ENCODE peak calls at places on chromosomes 4 and X, in six cellular contexts. W, Y, F, S, R and E are unnamed samples.

GRCh38 chrX:126448681-126449080 is 103.9 kb downstream of the DCAF12L1 start:
- DNase-seq in R (no peak), F (no peak), Y (no peak), S (no peak), W (no peak), E (no peak)

GRCh38 chrX:71989768-71990167 is 79.1 kb downstream of the NHSL2 start:
- DNase-seq in R (peak), Y (no peak), W (peak), F (no peak), S (no peak), E (peak)

GRCh38 chr4:111066447-111066846 is 443.6 kb upstream of the PITX2 start:
- DNase-seq in F (no peak), S (no peak), Y (no peak), W (peak), R (peak), E (no peak)

GRCh38 chr4:8240211-8241041 is 29.1 kb upstream of the HTRA3 start:
- DNase-seq in F (no peak), S (no peak), W (no peak), Y (no peak), R (no peak), E (no peak)

GRCh38 chr4:38805530-38806145 is 1.0 kb upstream of the TLR1 start:
- DNase-seq in W (peak), R (no peak), S (no peak), Y (no peak), F (no peak), E (no peak)

GRCh38 chrX:114580336-114580735 is 3.5 kb upstream of the HTR2C start:
- DNase-seq in R (no peak), W (no peak), Y (no peak), S (no peak), F (no peak), E (no peak)

GRCh38 chrX:135973025-135973547 is 702 bp downstream of the MMGT1 start:
- DNase-seq in Y (no peak), R (peak), F (no peak), S (no peak), W (peak), E (peak)

GRCh38 chr4:172515266-172515879 is 653.2 kb upstream of the GALNT7 start:
- DNase-seq in F (no peak), W (no peak), S (no peak), R (peak), Y (no peak), E (no peak)

GRCh38 chr4:104964387-104965175 is 182.1 kb upstream of the TET2 start:
- DNase-seq in F (no peak), R (no peak), S (no peak), Y (no peak), W (no peak), E (no peak)

GRCh38 chr4:119099227-119099910 is 36.3 kb upstream of the MYOZ2 start:
- DNase-seq in W (peak), R (peak), S (no peak), F (no peak), Y (no peak), E (no peak)

GRCh38 chr4:151743894-151744293 is 16.9 kb downstream of the GATB start:
- DNase-seq in F (no peak), R (peak), Y (no peak), W (no peak), S (no peak), E (no peak)

GRCh38 chr4:14912426-14912825 is 89.9 kb upstream of the CPEB2 start:
- DNase-seq in F (no peak), R (no peak), S (no peak), Y (no peak), W (no peak), E (no peak)

GRCh38 chrX:103437147-103437873 is 61.0 kb downstream of the BEX3 start:
- DNase-seq in S (no peak), R (no peak), F (no peak), W (peak), Y (no peak), E (no peak)

GRCh38 chr4:101823864-101824263 is 33.3 kb downstream of the BANK1 start:
- DNase-seq in S (no peak), R (no peak), F (no peak), Y (no peak), W (no peak), E (no peak)
- H3K4me3 ChIP-seq in S (no peak), R (no peak), F (no peak), Y (no peak), W (no peak), E (no peak)

GRCh38 chr4:122606364-122607043 is 14.4 kb downstream of the IL21 start:
- DNase-seq in S (no peak), F (no peak), Y (no peak), R (no peak), W (no peak), E (no peak)

GRCh38 chr4:122603156-122603574 is 17.7 kb downstream of the IL21 start:
- DNase-seq in R (no peak), W (no peak), F (no peak), Y (no peak), S (no peak), E (peak)

GRCh38 chr4:122604146-122604545 is 16.7 kb downstream of the IL21 start:
- DNase-seq in W (no peak), Y (no peak), R (no peak), F (no peak), S (no peak), E (no peak)

DNA sequence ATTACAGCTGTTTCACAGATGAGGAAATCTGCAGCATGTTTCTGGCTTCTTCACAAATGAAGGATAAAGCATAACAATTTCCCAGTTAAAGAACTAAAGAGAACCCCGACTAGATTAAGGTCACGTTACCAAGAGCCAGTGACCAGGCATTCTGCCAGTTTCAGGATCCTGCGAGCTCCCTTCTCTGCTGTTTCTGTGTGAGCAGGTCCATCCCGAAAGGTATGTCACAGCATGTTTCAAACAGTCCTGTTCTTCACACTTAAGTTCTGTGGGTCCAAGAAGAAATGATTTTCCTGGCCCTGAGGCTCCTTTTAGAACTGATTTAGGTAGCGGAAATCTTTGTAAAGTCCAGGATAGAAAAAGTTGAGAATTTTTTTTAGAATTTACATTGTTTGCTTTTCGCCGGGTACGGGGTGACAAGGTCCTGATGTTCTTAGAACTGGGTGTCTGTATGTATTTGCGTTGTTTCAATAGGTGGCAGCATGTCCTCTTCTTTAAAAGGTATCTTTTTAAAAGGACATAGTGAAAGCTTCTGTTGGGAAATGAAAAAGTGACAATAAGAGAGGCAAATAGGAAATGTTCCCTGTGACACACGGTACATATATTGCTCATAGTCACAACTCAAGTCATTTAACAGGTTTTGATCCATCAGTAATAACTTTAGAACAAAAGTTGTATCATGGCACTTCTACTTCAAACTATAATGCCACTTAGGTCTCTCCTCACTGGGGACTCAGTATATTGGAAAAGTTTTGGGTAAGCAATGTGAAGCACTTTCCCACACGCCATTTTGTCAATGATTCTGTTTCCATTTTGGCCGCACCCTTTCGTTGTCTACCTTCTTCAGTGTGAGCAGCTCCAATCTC is 18.4 kb downstream of the IL21 start:
- DNase-seq in S (peak), Y (no peak), R (peak), W (peak), F (no peak), E (peak)
- H3K4me3 ChIP-seq in S (no peak), Y (no peak), R (no peak), W (no peak), F (no peak), E (no peak)

DNA sequence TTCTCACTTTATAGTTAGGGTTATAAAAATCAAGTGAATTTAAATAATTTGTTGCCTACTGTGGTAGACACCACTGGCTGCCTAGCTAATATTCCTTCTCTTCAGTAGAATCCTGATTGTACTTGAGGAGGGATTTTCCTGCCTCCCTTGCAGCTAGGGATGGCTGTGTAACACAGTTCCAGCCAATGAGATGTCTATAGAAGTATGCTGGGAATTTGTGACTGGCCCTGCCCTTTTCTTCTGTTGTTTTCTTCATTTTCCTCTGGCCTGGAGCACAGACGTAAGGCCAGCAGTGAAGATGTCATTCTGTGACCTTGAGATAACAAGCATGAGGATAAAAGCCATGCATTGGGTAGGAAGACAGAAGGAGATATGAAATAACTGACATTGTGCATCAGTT is 145.1 kb downstream of the MGST2 start:
- DNase-seq in S (no peak), W (no peak), Y (no peak), F (no peak), R (no peak), E (no peak)
- H3K4me3 ChIP-seq in S (no peak), W (no peak), Y (no peak), F (no peak), R (no peak), E (no peak)

DNA sequence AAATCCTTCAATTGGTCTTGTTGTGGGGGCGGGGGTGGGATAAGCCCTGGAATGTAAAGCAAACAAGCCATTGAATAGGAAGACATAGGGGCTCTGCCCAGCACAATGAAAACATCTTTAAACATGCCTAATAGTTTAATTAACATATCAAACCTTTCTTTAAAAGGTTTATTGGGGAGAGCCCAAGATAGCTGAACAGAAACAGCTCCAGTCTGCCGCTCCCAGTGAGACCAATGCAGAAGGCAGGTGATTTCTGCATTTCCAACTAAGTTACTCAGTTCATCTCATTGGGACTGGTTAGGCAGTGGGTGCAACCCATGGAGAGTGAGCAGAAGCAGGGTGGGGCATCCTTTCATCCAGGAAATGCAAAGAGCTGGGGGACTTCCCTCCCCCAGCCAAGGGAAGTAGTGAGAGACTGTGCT is 327.2 kb upstream of the CNKSR2 start:
- DNase-seq in Y (no peak), R (no peak), S (no peak), W (no peak), F (no peak), E (no peak)
- H3K4me3 ChIP-seq in Y (no peak), R (no peak), S (no peak), W (no peak), F (no peak), E (no peak)

GRCh38 chr4:112905728-112906127 is 143.7 kb upstream of the ANK2 start:
- DNase-seq in S (no peak), R (no peak), W (no peak), F (no peak), Y (no peak), E (no peak)

GRCh38 chr4:112908511-112908910 is 140.9 kb upstream of the ANK2 start:
- DNase-seq in Y (no peak), S (no peak), W (peak), R (peak), F (no peak), E (peak)

DNA sequence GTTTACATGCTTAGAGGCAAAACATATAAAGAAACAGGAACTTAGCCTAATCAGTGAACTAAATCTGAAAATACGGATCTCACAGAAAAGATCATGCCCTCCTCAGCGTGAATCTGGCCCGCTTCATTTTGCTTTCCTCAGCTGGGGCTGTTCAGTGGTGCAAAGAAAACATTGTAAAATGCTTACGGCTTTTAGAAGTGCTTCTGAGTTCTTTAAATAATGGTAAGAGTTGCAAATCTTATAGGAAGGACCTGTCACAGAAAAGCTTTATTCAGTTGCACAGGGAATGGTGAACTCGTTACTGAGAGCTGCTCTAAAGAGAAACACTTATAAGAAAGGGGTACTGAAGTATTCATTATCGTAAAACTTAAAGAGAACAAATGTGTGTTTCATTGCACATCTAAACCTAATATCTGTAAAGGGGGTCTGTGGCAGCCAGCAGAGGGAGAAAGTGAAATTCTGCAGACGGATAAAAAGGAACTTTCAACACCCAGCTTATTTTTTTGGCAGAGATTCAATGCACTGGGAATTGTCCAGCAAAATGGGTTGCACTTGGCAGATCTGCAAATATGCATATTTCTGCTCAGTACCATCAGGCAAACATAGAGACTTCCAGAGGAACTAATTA is 139.2 kb upstream of the ANK2 start:
- DNase-seq in Y (no peak), R (peak), S (no peak), F (no peak), W (peak), E (no peak)
- H3K4me3 ChIP-seq in Y (peak), R (peak), S (no peak), F (no peak), W (peak), E (no peak)

GRCh38 chrX:13432776-13433605 is 113.1 kb upstream of the ATXN3L start:
- DNase-seq in S (no peak), R (peak), F (no peak), Y (no peak), W (peak), E (no peak)
- H3K4me3 ChIP-seq in S (no peak), R (no peak), F (no peak), Y (no peak), W (no peak), E (no peak)

GRCh38 chrX:53049127-53049517 is 533 bp downstream of the GPR173 start:
- DNase-seq in S (no peak), W (no peak), Y (no peak), F (no peak), R (no peak), E (no peak)
- H3K4me3 ChIP-seq in S (no peak), W (peak), Y (peak), F (peak), R (peak), E (no peak)

DNA sequence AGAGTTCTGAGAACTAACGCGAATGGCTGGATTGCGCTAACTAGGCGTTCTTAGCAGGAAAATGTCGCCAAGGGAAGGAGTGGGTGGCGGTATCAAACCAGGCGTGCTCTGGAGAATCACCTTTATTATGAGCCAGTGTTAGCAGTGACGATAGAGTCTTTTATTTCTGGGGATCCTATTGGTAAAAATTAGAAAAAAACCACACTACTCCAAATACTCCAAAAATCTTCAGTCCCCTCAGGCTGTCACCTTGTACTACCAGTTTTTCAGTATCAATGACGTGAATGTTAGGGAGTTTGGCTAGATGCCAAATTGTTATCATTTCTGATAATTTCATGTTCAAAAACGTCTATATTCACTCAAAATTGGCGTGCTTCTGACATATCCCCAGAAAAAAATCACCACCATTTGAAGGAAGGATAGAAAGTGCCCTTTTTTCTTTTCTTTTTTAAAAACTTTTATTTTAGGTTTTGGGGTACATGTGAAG is 1.5 kb downstream of the UGT8 start:
- DNase-seq in F (no peak), Y (no peak), W (no peak), R (no peak), S (no peak), E (no peak)
- H3K4me3 ChIP-seq in F (peak), Y (peak), W (no peak), R (no peak), S (no peak), E (no peak)